ENCODE peak calls at places on chromosomes 6 and 20, in seven cellular contexts. One of them, this sample, is unnamed.

GRCh38 chr20:62618622-62619529 is 23.4 kb upstream of the SLCO4A1 start:
- DNase-seq in NCI-H2029 treated with DMSO at 0.1 percent for 48 hours: no peak
- DNase-seq in SHP77: no peak
- DNase-seq in MCF 10A: no peak
- DNase-seq in upper lobe of right lung: no peak
- DNase-seq in pons: no peak
- DNase-seq in nephron progenitor cell: no peak
- DNase-seq in this sample: peak

GRCh38 chr6:47727391-47727790 is 29.0 kb downstream of the ADGRF4 start:
- DNase-seq in NCI-H2029 treated with DMSO at 0.1 percent for 48 hours: no peak
- DNase-seq in SHP77: no peak
- DNase-seq in MCF 10A: no peak
- DNase-seq in upper lobe of right lung: no peak
- DNase-seq in pons: no peak
- DNase-seq in nephron progenitor cell: no peak
- DNase-seq in this sample: no peak

GRCh38 chr6:152984387-152984872 is 1.6 kb upstream of the FBXO5 start:
- DNase-seq in NCI-H2029 treated with DMSO at 0.1 percent for 48 hours: no peak
- DNase-seq in SHP77: no peak
- DNase-seq in MCF 10A: no peak
- DNase-seq in upper lobe of right lung: no peak
- DNase-seq in pons: peak
- DNase-seq in nephron progenitor cell: no peak
- DNase-seq in this sample: peak

GRCh38 chr6:161351855-161352254 is 78.0 kb upstream of the AGPAT4 start:
- DNase-seq in NCI-H2029 treated with DMSO at 0.1 percent for 48 hours: no peak
- DNase-seq in SHP77: no peak
- DNase-seq in MCF 10A: no peak
- DNase-seq in upper lobe of right lung: no peak
- DNase-seq in pons: no peak
- DNase-seq in nephron progenitor cell: no peak
- DNase-seq in this sample: no peak

GRCh38 chr6:79269877-79270276 is 35.4 kb upstream of the HMGN3 start:
- DNase-seq in NCI-H2029 treated with DMSO at 0.1 percent for 48 hours: no peak
- DNase-seq in SHP77: no peak
- DNase-seq in MCF 10A: no peak
- DNase-seq in upper lobe of right lung: no peak
- DNase-seq in pons: no peak
- DNase-seq in nephron progenitor cell: no peak
- DNase-seq in this sample: no peak

GRCh38 chr6:158595223-158595622 is 35.3 kb downstream of the TMEM181 start:
- DNase-seq in NCI-H2029 treated with DMSO at 0.1 percent for 48 hours: no peak
- DNase-seq in SHP77: peak
- DNase-seq in MCF 10A: no peak
- DNase-seq in upper lobe of right lung: no peak
- DNase-seq in pons: no peak
- DNase-seq in nephron progenitor cell: no peak
- DNase-seq in this sample: no peak

GRCh38 chr6:22147469-22147815 is 149.4 kb downstream of the PRL start:
- DNase-seq in NCI-H2029 treated with DMSO at 0.1 percent for 48 hours: no peak
- DNase-seq in SHP77: no peak
- DNase-seq in MCF 10A: no peak
- DNase-seq in upper lobe of right lung: no peak
- DNase-seq in pons: no peak
- DNase-seq in nephron progenitor cell: no peak
- DNase-seq in this sample: no peak

GRCh38 chr20:32359633-32360332 is 1.7 kb downstream of the ASXL1 start:
- DNase-seq in NCI-H2029 treated with DMSO at 0.1 percent for 48 hours: no peak
- DNase-seq in SHP77: no peak
- DNase-seq in MCF 10A: peak
- DNase-seq in upper lobe of right lung: no peak
- DNase-seq in pons: peak
- DNase-seq in nephron progenitor cell: no peak
- DNase-seq in this sample: no peak

GRCh38 chr6:36875250-36875633 is 639 bp upstream of the PPIL1 start:
- DNase-seq in NCI-H2029 treated with DMSO at 0.1 percent for 48 hours: no peak
- DNase-seq in SHP77: no peak
- DNase-seq in MCF 10A: no peak
- DNase-seq in upper lobe of right lung: no peak
- DNase-seq in pons: no peak
- DNase-seq in nephron progenitor cell: no peak
- DNase-seq in this sample: no peak

GRCh38 chr6:19156443-19156842 is 680.7 kb upstream of the ID4 start:
- DNase-seq in NCI-H2029 treated with DMSO at 0.1 percent for 48 hours: no peak
- DNase-seq in SHP77: no peak
- DNase-seq in MCF 10A: no peak
- DNase-seq in upper lobe of right lung: no peak
- DNase-seq in pons: no peak
- DNase-seq in nephron progenitor cell: no peak
- DNase-seq in this sample: no peak

GRCh38 chr6:52517502-52518278 is 59.2 kb downstream of the TRAM2 start:
- DNase-seq in NCI-H2029 treated with DMSO at 0.1 percent for 48 hours: no peak
- DNase-seq in SHP77: peak
- DNase-seq in MCF 10A: peak
- DNase-seq in upper lobe of right lung: no peak
- DNase-seq in pons: peak
- DNase-seq in nephron progenitor cell: no peak
- DNase-seq in this sample: peak

GRCh38 chr6:22322103-22322882 is 25.5 kb upstream of the PRL start:
- DNase-seq in NCI-H2029 treated with DMSO at 0.1 percent for 48 hours: no peak
- DNase-seq in SHP77: no peak
- DNase-seq in MCF 10A: no peak
- DNase-seq in upper lobe of right lung: no peak
- DNase-seq in pons: no peak
- DNase-seq in nephron progenitor cell: peak
- DNase-seq in this sample: no peak

GRCh38 chr20:35443003-35443402 is 5.0 kb upstream of the GDF5 start:
- DNase-seq in NCI-H2029 treated with DMSO at 0.1 percent for 48 hours: no peak
- DNase-seq in SHP77: no peak
- DNase-seq in MCF 10A: peak
- DNase-seq in upper lobe of right lung: no peak
- DNase-seq in pons: no peak
- DNase-seq in nephron progenitor cell: no peak
- DNase-seq in this sample: peak

GRCh38 chr20:60249436-60249835 is 291.2 kb downstream of the CDH26 start:
- DNase-seq in NCI-H2029 treated with DMSO at 0.1 percent for 48 hours: no peak
- DNase-seq in SHP77: no peak
- DNase-seq in MCF 10A: peak
- DNase-seq in upper lobe of right lung: no peak
- DNase-seq in pons: no peak
- DNase-seq in nephron progenitor cell: no peak
- DNase-seq in this sample: peak

GRCh38 chr6:37919417-37920157 is 100.1 kb downstream of the ZFAND3 start:
- DNase-seq in NCI-H2029 treated with DMSO at 0.1 percent for 48 hours: no peak
- DNase-seq in SHP77: no peak
- DNase-seq in MCF 10A: no peak
- DNase-seq in upper lobe of right lung: no peak
- DNase-seq in pons: no peak
- DNase-seq in nephron progenitor cell: no peak
- DNase-seq in this sample: no peak